ENCODE peak calls at places on chromosomes 4 and X, in six cellular contexts. M is HEK293T, H is IMR-90, R is GM12878, S is HepG2, O is K562. U is an unnamed sample.

GRCh38 chrX:138886769-138887168 is 175.3 kb upstream of the FGF13 start:
- DNase-seq in R (no peak), M (no peak), H (no peak), S (peak; percentile 0), O (no peak), U (no peak)

GRCh38 chr4:168711197-168712120 is 214.6 kb downstream of the PALLD start:
- DNase-seq in R (no peak), S (no peak), O (no peak), M (no peak), H (peak; percentile 44), U (no peak)

GRCh38 chr4:5619913-5620625 is 88.3 kb downstream of the EVC2 start:
- DNase-seq in S (no peak), H (no peak), R (no peak), O (no peak), M (no peak), U (no peak)

GRCh38 chr4:22389240-22389871 is 126.5 kb downstream of the ADGRA3 start:
- DNase-seq in H (peak; percentile 85), S (peak; percentile 59), R (no peak), M (peak; percentile 30), O (peak; percentile 55), U (peak; percentile 7)

GRCh38 chr4:16117164-16117563 is 33.3 kb upstream of the PROM1 start:
- DNase-seq in R (no peak), H (no peak), S (no peak), O (no peak), M (no peak), U (no peak)

GRCh38 chrX:101287402-101287801 is 3.7 kb downstream of the TAF7L start:
- DNase-seq in M (peak; percentile 45), H (peak; percentile 52), O (peak; percentile 49), S (peak; percentile 11), R (peak; percentile 3), U (peak; percentile 10)

GRCh38 chr4:41438564-41438963 is 99.4 kb upstream of the LIMCH1 start:
- DNase-seq in S (no peak), O (no peak), M (no peak), R (no peak), H (no peak), U (no peak)

GRCh38 chr4:184313710-184314659 is 96.3 kb upstream of the ENPP6 start:
- DNase-seq in S (no peak), R (peak; percentile 94), M (no peak), O (no peak), H (no peak), U (no peak)

DNA sequence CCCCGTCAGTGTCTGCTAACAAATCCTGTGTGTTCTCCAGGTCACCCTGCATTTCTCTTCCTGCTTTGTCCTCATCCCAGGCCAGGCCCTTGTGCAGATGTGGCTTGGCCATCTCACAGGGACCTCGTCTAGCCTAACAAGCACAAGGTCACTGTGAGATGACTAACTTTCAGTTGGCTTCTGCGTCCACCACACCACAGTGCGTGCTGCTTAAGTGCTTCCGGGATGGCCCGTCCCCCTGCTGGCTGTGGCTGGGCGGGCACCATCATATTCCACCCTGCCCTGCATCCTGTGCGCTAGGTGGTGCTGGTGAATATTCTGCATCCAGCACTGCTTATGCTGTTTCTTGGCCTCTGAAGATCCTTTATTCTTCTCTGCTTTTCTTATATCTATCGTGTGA is 33.8 kb downstream of the RBBP7 start:
- DNase-seq in R (no peak), M (peak; percentile 53), H (peak; percentile 13), S (peak; percentile 17), O (peak; percentile 8), U (peak; percentile 57)
- TF ChIP-seq BHLHE40 in R (no peak), M (no peak), H (no peak), S (no peak), O (no peak), U (no peak)

DNA sequence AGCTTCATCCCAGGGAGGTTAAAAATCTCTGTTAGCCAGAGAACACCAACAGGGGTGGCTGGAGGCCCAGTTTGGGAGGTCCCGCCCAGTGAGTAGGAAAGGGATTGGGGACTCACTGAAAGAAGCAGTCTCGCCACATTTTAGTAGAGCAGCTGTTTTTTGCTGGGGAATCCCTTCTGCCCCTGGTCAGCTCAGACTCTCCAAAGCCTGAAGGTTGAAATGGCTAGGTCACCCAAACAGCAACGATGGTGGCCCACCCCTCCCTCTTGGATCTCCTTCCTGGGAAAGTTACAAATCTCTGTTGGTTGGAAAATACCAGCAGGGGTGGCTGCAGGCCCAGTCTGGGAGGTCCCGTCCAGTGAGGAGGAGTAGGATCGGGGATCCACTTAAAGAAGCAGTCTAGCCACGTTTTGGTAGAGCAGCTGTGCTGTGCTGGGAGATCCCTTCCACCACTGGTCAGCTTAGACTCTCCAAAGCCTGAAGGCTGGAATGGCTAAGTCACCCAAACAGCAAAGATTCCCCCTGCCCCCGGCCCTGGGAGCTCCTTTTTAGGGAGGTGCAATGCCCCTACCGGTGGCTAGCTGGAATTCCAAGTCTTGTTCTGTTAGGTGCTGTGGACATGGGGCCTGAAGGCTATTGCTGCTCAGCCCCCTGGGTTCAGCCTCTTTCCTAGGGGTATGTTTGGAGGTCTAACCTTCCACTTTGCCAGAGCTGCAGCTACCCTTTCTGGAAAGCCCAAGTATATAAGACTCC is 40.0 kb upstream of the TEX13A start:
- DNase-seq in H (no peak), R (no peak), O (no peak), S (no peak), M (peak; percentile 38), U (no peak)
- TF ChIP-seq BHLHE40 in H (no peak), R (no peak), O (no peak), S (no peak), M (no peak), U (no peak)

DNA sequence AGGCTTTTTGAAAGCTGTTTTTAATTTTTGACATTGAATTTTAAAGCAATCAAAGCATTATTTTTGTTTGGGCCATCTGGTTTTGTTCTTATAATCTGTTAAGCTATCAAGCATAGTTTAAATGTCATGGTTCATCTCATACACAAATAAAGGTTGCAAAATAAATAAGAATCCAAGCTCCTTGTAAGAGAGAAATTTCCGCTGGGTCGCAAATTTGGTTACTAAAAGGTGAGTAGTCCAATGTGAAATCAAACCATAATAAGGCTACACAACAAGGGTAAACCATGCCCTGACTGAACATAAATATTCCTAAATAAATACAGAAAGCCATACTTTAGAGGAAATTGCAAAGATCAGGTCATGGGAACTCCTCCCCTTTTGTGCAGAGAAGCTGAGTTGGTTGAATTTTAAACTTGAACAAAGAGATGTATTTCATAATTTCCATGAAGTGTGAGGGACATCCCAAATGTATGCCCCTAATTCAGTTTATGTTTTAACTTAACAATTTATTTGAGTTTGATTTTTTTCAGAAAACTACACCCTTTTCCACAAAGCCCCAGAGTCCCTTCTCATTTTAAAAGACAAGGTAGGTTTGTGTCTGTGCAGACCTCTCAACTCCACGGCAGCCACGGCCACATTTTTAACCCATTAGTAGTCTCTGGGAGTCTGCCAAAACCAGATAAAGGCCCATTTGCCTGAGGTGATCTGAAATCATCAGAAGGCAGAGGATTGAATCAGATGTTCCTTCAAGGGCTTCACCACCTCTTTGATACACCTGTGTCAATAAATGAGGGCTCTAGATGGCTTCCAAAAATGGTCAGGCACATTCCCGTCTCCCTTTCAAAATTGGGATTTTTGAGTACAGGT is 85.2 kb downstream of the PLAC1 start:
- DNase-seq in R (no peak), S (no peak), O (peak; percentile 27), H (peak; percentile 48), M (no peak), U (peak; percentile 18)
- TF ChIP-seq BHLHE40 in R (no peak), S (no peak), O (no peak), H (no peak), M (no peak), U (no peak)

DNA sequence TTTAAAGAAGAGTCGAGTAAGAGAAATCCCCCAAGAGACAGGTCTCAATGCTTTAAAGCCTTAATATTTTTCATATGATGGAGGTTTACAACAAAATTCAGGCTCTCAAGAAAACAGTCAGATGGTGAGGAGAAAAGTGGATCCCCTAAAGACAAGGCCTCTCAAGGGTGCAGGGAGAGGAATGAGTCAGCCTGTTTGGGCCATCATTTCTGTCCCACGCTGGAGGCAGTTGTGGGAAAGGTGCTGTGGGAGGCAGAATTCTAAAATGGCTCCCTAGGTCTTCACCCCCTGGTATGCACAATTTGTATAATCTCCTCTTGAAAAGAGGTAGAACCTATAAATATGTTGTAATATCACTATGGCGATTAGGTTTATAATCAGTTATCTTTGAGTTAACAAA is 4.6 kb upstream of the TIFA start:
- DNase-seq in H (no peak), M (no peak), S (no peak), O (peak; percentile 36), R (no peak), U (no peak)
- TF ChIP-seq BHLHE40 in H (no peak), M (no peak), S (no peak), O (no peak), R (no peak), U (no peak)

DNA sequence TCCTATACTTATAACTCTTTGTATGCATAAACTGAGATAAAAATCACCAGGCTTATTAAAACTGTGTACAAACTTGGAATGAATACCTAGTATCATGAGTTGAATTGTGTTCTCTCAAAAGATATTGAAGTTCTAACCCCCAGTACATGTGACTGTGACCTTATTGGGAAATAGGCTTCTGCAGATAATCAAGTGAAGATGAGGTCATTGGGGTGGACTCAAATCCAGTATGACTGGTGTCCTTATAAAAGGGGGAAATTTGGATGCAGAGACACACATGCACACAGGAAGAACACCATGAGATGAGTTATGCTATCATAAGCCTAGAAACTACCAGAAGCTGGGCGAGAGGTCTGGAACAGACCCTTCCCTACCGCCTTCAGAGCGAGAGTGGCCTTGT is 26.2 kb downstream of the ZNF827 start:
- DNase-seq in M (no peak), O (no peak), H (no peak), S (no peak), R (no peak), U (no peak)
- TF ChIP-seq BHLHE40 in M (no peak), O (no peak), H (no peak), S (no peak), R (no peak), U (no peak)

DNA sequence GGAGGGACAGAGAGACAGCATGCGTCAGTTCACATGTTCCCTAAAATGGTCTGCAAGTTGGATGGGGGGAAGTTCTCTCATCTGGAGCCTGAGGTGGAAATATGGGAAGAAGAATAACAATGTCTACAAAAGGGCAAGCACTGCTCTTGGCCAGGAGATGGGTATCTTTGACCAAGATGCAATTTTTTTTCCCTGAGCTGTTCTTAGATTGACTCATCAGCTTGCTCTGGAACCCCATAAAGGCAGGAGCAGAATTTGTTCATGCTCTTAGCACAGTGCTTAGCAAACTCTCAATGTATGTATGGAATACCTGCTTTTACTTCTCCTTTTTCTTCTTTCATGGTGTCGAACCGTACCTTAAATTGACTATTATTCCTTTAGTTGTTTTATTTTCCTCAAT is 90.5 kb upstream of the ZNF827 start:
- DNase-seq in H (no peak), O (no peak), M (no peak), R (peak; percentile 48), S (no peak), U (no peak)
- TF ChIP-seq BHLHE40 in H (no peak), O (no peak), M (no peak), R (no peak), S (no peak), U (no peak)

GRCh38 chr4:147760176-147760575 is 28.3 kb downstream of the ARHGAP10 start:
- DNase-seq in O (no peak), M (no peak), H (no peak), S (no peak), R (no peak), U (no peak)
- TF ChIP-seq BHLHE40 in O (no peak), M (no peak), H (no peak), S (no peak), R (no peak), U (no peak)